ENCODE peak calls at places on chromosomes 6 and 20, in ten cellular contexts. One of them, this sample, is unnamed.
A peak's percentile ranks its signal among the peaks of the same experiment; 100 is the strongest.

GRCh38 chr20:56867128-56867527 is 238.0 kb downstream of the TFAP2C start:
- DNase-seq in GM10248: no peak
- DNase-seq in choroid plexus epithelial cell: no peak
- DNase-seq in GM23338: peak; percentile 32
- DNase-seq in lower lobe of right lung: no peak
- DNase-seq in neural crest cell: no peak
- DNase-seq in GM13976: no peak
- DNase-seq in brain microvascular endothelial cell: no peak
- DNase-seq in endothelial cell: no peak
- DNase-seq in SK-N-SH: no peak
- DNase-seq in this sample: no peak

GRCh38 chr20:54172532-54172855 is 1.3 kb downstream of the CYP24A1 start:
- DNase-seq in GM23338: no peak
- DNase-seq in GM13976: no peak
- DNase-seq in SK-N-SH: no peak
- DNase-seq in choroid plexus epithelial cell: no peak
- DNase-seq in endothelial cell: no peak
- DNase-seq in lower lobe of right lung: no peak
- DNase-seq in GM10248: no peak
- DNase-seq in brain microvascular endothelial cell: no peak
- DNase-seq in neural crest cell: no peak
- DNase-seq in this sample: no peak

GRCh38 chr6:83707829-83708545 is 914 bp downstream of the SNAP91 start:
- DNase-seq in endothelial cell: peak; percentile 9
- DNase-seq in brain microvascular endothelial cell: no peak
- DNase-seq in SK-N-SH: peak; percentile 79
- DNase-seq in lower lobe of right lung: no peak
- DNase-seq in GM23338: peak; percentile 65
- DNase-seq in choroid plexus epithelial cell: peak; percentile 6
- DNase-seq in GM13976: peak; percentile 21
- DNase-seq in GM10248: peak; percentile 13
- DNase-seq in neural crest cell: peak; percentile 7
- DNase-seq in this sample: no peak

GRCh38 chr6:132136976-132137375 is 185.8 kb upstream of the CCN2 start:
- DNase-seq in GM23338: no peak
- DNase-seq in endothelial cell: no peak
- DNase-seq in SK-N-SH: no peak
- DNase-seq in GM10248: no peak
- DNase-seq in lower lobe of right lung: no peak
- DNase-seq in neural crest cell: no peak
- DNase-seq in brain microvascular endothelial cell: no peak
- DNase-seq in choroid plexus epithelial cell: peak; percentile 34
- DNase-seq in GM13976: no peak
- DNase-seq in this sample: no peak

GRCh38 chr6:113018351-113019151 is 671.4 kb downstream of the RFPL4B start:
- DNase-seq in lower lobe of right lung: no peak
- DNase-seq in brain microvascular endothelial cell: peak; percentile 79
- DNase-seq in GM10248: no peak
- DNase-seq in GM23338: no peak
- DNase-seq in SK-N-SH: no peak
- DNase-seq in choroid plexus epithelial cell: peak; percentile 97
- DNase-seq in GM13976: no peak
- DNase-seq in neural crest cell: no peak
- DNase-seq in endothelial cell: no peak
- DNase-seq in this sample: no peak

GRCh38 chr6:11779308-11780096 is 899 bp upstream of the ADTRP start:
- DNase-seq in GM23338: no peak
- DNase-seq in SK-N-SH: no peak
- DNase-seq in lower lobe of right lung: peak; percentile 67
- DNase-seq in endothelial cell: no peak
- DNase-seq in choroid plexus epithelial cell: no peak
- DNase-seq in neural crest cell: no peak
- DNase-seq in GM13976: no peak
- DNase-seq in GM10248: no peak
- DNase-seq in brain microvascular endothelial cell: no peak
- DNase-seq in this sample: no peak

GRCh38 chr6:5968817-5969726 is 37.7 kb downstream of the NRN1 start:
- DNase-seq in SK-N-SH: no peak
- DNase-seq in endothelial cell: no peak
- DNase-seq in GM13976: no peak
- DNase-seq in GM23338: peak; percentile 21
- DNase-seq in brain microvascular endothelial cell: peak; percentile 20
- DNase-seq in choroid plexus epithelial cell: no peak
- DNase-seq in GM10248: no peak
- DNase-seq in lower lobe of right lung: peak; percentile 60
- DNase-seq in neural crest cell: no peak
- DNase-seq in this sample: no peak

GRCh38 chr6:2625581-2625980 is 125.1 kb downstream of the MYLK4 start:
- DNase-seq in lower lobe of right lung: no peak
- DNase-seq in GM23338: no peak
- DNase-seq in GM10248: no peak
- DNase-seq in choroid plexus epithelial cell: no peak
- DNase-seq in SK-N-SH: no peak
- DNase-seq in brain microvascular endothelial cell: no peak
- DNase-seq in GM13976: no peak
- DNase-seq in endothelial cell: no peak
- DNase-seq in neural crest cell: no peak
- DNase-seq in this sample: no peak

GRCh38 chr6:135505222-135505621 is 7.7 kb upstream of the AHI1 start:
- DNase-seq in GM10248: no peak
- DNase-seq in GM23338: no peak
- DNase-seq in choroid plexus epithelial cell: no peak
- DNase-seq in brain microvascular endothelial cell: no peak
- DNase-seq in GM13976: no peak
- DNase-seq in SK-N-SH: no peak
- DNase-seq in endothelial cell: no peak
- DNase-seq in neural crest cell: no peak
- DNase-seq in lower lobe of right lung: no peak
- DNase-seq in this sample: no peak

GRCh38 chr6:135503703-135504475 is 6.3 kb upstream of the AHI1 start:
- DNase-seq in endothelial cell: no peak
- DNase-seq in brain microvascular endothelial cell: no peak
- DNase-seq in lower lobe of right lung: no peak
- DNase-seq in GM13976: no peak
- DNase-seq in GM23338: peak; percentile 11
- DNase-seq in neural crest cell: no peak
- DNase-seq in choroid plexus epithelial cell: no peak
- DNase-seq in SK-N-SH: peak; percentile 4
- DNase-seq in GM10248: no peak
- DNase-seq in this sample: no peak

GRCh38 chr6:135505648-135506047 is 8.1 kb upstream of the AHI1 start:
- DNase-seq in lower lobe of right lung: no peak
- DNase-seq in GM13976: no peak
- DNase-seq in GM23338: peak; percentile 51
- DNase-seq in endothelial cell: no peak
- DNase-seq in brain microvascular endothelial cell: no peak
- DNase-seq in SK-N-SH: no peak
- DNase-seq in GM10248: no peak
- DNase-seq in choroid plexus epithelial cell: no peak
- DNase-seq in neural crest cell: no peak
- DNase-seq in this sample: no peak

GRCh38 chr6:135504734-135505133 is 7.2 kb upstream of the AHI1 start:
- DNase-seq in SK-N-SH: no peak
- DNase-seq in choroid plexus epithelial cell: no peak
- DNase-seq in GM13976: no peak
- DNase-seq in lower lobe of right lung: no peak
- DNase-seq in GM23338: no peak
- DNase-seq in neural crest cell: no peak
- DNase-seq in GM10248: no peak
- DNase-seq in brain microvascular endothelial cell: no peak
- DNase-seq in endothelial cell: no peak
- DNase-seq in this sample: no peak

GRCh38 chr6:135506270-135506997 is 8.9 kb upstream of the AHI1 start:
- DNase-seq in choroid plexus epithelial cell: peak; percentile 86
- DNase-seq in neural crest cell: no peak
- DNase-seq in SK-N-SH: peak; percentile 25
- DNase-seq in lower lobe of right lung: no peak
- DNase-seq in endothelial cell: no peak
- DNase-seq in GM10248: peak; percentile 19
- DNase-seq in GM23338: peak; percentile 57
- DNase-seq in GM13976: peak; percentile 27
- DNase-seq in brain microvascular endothelial cell: peak; percentile 38
- DNase-seq in this sample: no peak
- TF ChIP-seq CTCF in choroid plexus epithelial cell: peak; percentile 68
- TF ChIP-seq CTCF in neural crest cell: peak; percentile 69
- TF ChIP-seq CTCF in SK-N-SH: peak; percentile 70
- TF ChIP-seq CTCF in lower lobe of right lung: peak; percentile 59
- TF ChIP-seq CTCF in endothelial cell: peak; percentile 34
- TF ChIP-seq CTCF in GM10248: peak; percentile 54
- TF ChIP-seq CTCF in GM23338: peak; percentile 66
- TF ChIP-seq CTCF in GM13976: peak; percentile 65
- TF ChIP-seq CTCF in brain microvascular endothelial cell: peak; percentile 48
- TF ChIP-seq CTCF in this sample: peak; percentile 56

GRCh38 chr6:149559389-149559788 is 6.8 kb upstream of the GINM1 start:
- DNase-seq in endothelial cell: no peak
- DNase-seq in choroid plexus epithelial cell: no peak
- DNase-seq in lower lobe of right lung: no peak
- DNase-seq in GM10248: no peak
- DNase-seq in brain microvascular endothelial cell: no peak
- DNase-seq in SK-N-SH: no peak
- DNase-seq in neural crest cell: no peak
- DNase-seq in GM23338: no peak
- DNase-seq in GM13976: no peak
- DNase-seq in this sample: no peak

GRCh38 chr6:149563928-149564325 is 2.2 kb upstream of the GINM1 start:
- DNase-seq in GM13976: no peak
- DNase-seq in endothelial cell: no peak
- DNase-seq in lower lobe of right lung: no peak
- DNase-seq in SK-N-SH: no peak
- DNase-seq in GM10248: no peak
- DNase-seq in GM23338: no peak
- DNase-seq in neural crest cell: no peak
- DNase-seq in choroid plexus epithelial cell: no peak
- DNase-seq in brain microvascular endothelial cell: no peak
- DNase-seq in this sample: no peak

GRCh38 chr6:149558029-149558428 is 8.1 kb upstream of the GINM1 start:
- DNase-seq in GM13976: no peak
- DNase-seq in SK-N-SH: no peak
- DNase-seq in neural crest cell: no peak
- DNase-seq in endothelial cell: no peak
- DNase-seq in lower lobe of right lung: no peak
- DNase-seq in choroid plexus epithelial cell: no peak
- DNase-seq in brain microvascular endothelial cell: no peak
- DNase-seq in GM23338: no peak
- DNase-seq in GM10248: no peak
- DNase-seq in this sample: no peak

GRCh38 chr6:149563203-149563927 is 2.8 kb upstream of the GINM1 start:
- DNase-seq in choroid plexus epithelial cell: peak; percentile 68
- DNase-seq in GM23338: no peak
- DNase-seq in GM10248: no peak
- DNase-seq in neural crest cell: no peak
- DNase-seq in GM13976: no peak
- DNase-seq in lower lobe of right lung: no peak
- DNase-seq in brain microvascular endothelial cell: peak; percentile 58
- DNase-seq in SK-N-SH: no peak
- DNase-seq in endothelial cell: no peak
- DNase-seq in this sample: no peak

DNA sequence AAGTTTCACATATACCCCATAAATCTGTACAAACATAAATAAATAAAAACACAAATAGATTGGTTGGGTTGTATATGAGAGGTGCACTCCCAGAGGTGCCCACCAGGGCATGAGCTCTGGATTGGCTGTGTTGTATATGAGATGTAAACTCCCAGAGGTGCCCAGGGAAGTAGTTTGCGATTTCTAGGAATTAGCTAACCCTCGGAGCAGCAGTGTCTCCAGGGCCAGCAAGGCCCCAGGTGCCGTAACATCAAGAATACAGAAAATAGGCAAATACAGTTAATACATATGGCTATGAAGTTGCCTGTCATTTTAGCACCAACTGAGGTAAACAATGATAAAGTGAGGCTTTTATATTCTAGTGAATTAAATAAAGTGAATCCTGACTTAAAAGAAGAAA is 5.4 kb upstream of the GINM1 start:
- DNase-seq in choroid plexus epithelial cell: peak; percentile 27
- DNase-seq in endothelial cell: peak; percentile 36
- DNase-seq in lower lobe of right lung: no peak
- DNase-seq in brain microvascular endothelial cell: peak; percentile 12
- DNase-seq in GM10248: no peak
- DNase-seq in GM23338: peak; percentile 67
- DNase-seq in SK-N-SH: peak; percentile 53
- DNase-seq in GM13976: no peak
- DNase-seq in neural crest cell: no peak
- DNase-seq in this sample: no peak
- TF ChIP-seq CTCF in choroid plexus epithelial cell: peak; percentile 65
- TF ChIP-seq CTCF in endothelial cell: peak; percentile 71
- TF ChIP-seq CTCF in lower lobe of right lung: peak; percentile 31
- TF ChIP-seq CTCF in brain microvascular endothelial cell: peak; percentile 78
- TF ChIP-seq CTCF in GM10248: peak; percentile 12
- TF ChIP-seq CTCF in GM23338: peak; percentile 63
- TF ChIP-seq CTCF in SK-N-SH: peak; percentile 58
- TF ChIP-seq CTCF in GM13976: no peak
- TF ChIP-seq CTCF in neural crest cell: peak; percentile 65
- TF ChIP-seq CTCF in this sample: peak; percentile 63

GRCh38 chr6:12842126-12842525 is 125.6 kb downstream of the PHACTR1 start:
- DNase-seq in choroid plexus epithelial cell: no peak
- DNase-seq in endothelial cell: no peak
- DNase-seq in GM10248: no peak
- DNase-seq in neural crest cell: no peak
- DNase-seq in SK-N-SH: no peak
- DNase-seq in lower lobe of right lung: no peak
- DNase-seq in GM13976: no peak
- DNase-seq in brain microvascular endothelial cell: no peak
- DNase-seq in GM23338: no peak
- DNase-seq in this sample: no peak

GRCh38 chr6:12842658-12843057 is 126.1 kb downstream of the PHACTR1 start:
- DNase-seq in neural crest cell: no peak
- DNase-seq in GM13976: no peak
- DNase-seq in choroid plexus epithelial cell: no peak
- DNase-seq in endothelial cell: no peak
- DNase-seq in brain microvascular endothelial cell: no peak
- DNase-seq in GM23338: no peak
- DNase-seq in GM10248: no peak
- DNase-seq in lower lobe of right lung: no peak
- DNase-seq in SK-N-SH: no peak
- DNase-seq in this sample: no peak

GRCh38 chr6:12841619-12842018 is 125.1 kb downstream of the PHACTR1 start:
- DNase-seq in endothelial cell: no peak
- DNase-seq in lower lobe of right lung: no peak
- DNase-seq in GM23338: no peak
- DNase-seq in brain microvascular endothelial cell: no peak
- DNase-seq in GM10248: no peak
- DNase-seq in choroid plexus epithelial cell: no peak
- DNase-seq in SK-N-SH: no peak
- DNase-seq in GM13976: no peak
- DNase-seq in neural crest cell: no peak
- DNase-seq in this sample: no peak

GRCh38 chr6:12845224-12846004 is 128.8 kb downstream of the PHACTR1 start:
- DNase-seq in choroid plexus epithelial cell: no peak
- DNase-seq in GM10248: no peak
- DNase-seq in neural crest cell: no peak
- DNase-seq in endothelial cell: no peak
- DNase-seq in SK-N-SH: peak; percentile 37
- DNase-seq in GM13976: no peak
- DNase-seq in brain microvascular endothelial cell: no peak
- DNase-seq in GM23338: peak; percentile 30
- DNase-seq in lower lobe of right lung: no peak
- DNase-seq in this sample: no peak

DNA sequence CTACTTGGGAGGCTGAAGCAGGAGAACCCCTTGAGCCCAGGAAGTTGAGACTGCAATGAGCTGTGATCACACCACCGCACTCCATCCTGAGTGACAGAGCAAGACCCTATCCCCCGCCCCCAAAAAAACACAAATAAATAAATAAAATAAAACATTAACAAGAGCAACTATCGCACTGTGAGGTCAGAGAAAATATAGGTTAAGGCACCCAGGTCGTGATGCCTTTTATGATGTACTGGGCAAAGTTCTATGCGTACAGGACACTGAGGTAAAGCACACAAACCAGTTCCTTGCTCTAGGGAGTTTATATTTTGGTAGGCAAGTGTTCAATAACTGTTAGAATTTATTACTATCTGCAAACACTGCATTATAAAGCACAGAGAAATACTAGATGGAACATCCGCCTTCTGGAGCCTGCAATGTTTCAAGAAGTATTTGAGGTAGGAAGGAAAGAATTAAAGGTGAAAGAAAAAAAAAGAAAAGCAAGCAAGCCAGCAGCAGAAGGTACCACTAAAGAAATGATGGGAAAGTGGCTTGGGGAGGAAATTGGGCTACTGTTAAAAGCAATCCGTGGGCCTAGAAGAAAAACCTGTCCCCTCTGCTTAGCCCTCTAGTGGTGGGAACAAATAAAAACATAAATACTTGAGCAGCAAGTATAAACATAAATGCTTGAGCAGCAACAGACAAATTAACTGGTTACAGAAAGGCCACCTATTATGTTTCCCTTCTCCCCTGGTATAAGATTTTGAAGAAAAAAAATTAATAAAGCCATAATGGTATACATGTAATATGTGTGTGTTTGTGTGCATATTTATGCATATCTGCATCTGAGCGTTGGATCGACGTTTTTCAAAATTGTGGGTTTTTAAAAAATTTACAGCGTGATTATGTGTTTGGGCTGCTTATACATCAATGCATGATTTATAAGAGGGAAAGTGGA is 128.0 kb downstream of the PHACTR1 start:
- DNase-seq in GM10248: peak; percentile 32
- DNase-seq in brain microvascular endothelial cell: peak; percentile 3
- DNase-seq in GM23338: peak; percentile 75
- DNase-seq in lower lobe of right lung: no peak
- DNase-seq in SK-N-SH: peak; percentile 37
- DNase-seq in choroid plexus epithelial cell: peak; percentile 50
- DNase-seq in neural crest cell: no peak
- DNase-seq in endothelial cell: no peak
- DNase-seq in GM13976: peak; percentile 29
- DNase-seq in this sample: no peak
- TF ChIP-seq CTCF in GM10248: peak; percentile 54
- TF ChIP-seq CTCF in brain microvascular endothelial cell: peak; percentile 68
- TF ChIP-seq CTCF in GM23338: peak; percentile 89
- TF ChIP-seq CTCF in lower lobe of right lung: peak; percentile 46
- TF ChIP-seq CTCF in SK-N-SH: peak; percentile 73
- TF ChIP-seq CTCF in choroid plexus epithelial cell: peak; percentile 71
- TF ChIP-seq CTCF in neural crest cell: peak; percentile 78
- TF ChIP-seq CTCF in endothelial cell: peak; percentile 87
- TF ChIP-seq CTCF in GM13976: peak; percentile 20
- TF ChIP-seq CTCF in this sample: peak; percentile 69

GRCh38 chr20:3670511-3670910 is 7.3 kb upstream of the GFRA4 start:
- DNase-seq in lower lobe of right lung: no peak
- DNase-seq in SK-N-SH: peak; percentile 57
- DNase-seq in GM13976: no peak
- DNase-seq in brain microvascular endothelial cell: no peak
- DNase-seq in GM23338: peak; percentile 44
- DNase-seq in choroid plexus epithelial cell: no peak
- DNase-seq in GM10248: no peak
- DNase-seq in neural crest cell: no peak
- DNase-seq in endothelial cell: no peak
- DNase-seq in this sample: no peak
- TF ChIP-seq CTCF in lower lobe of right lung: no peak
- TF ChIP-seq CTCF in SK-N-SH: peak; percentile 49
- TF ChIP-seq CTCF in GM13976: no peak
- TF ChIP-seq CTCF in brain microvascular endothelial cell: peak; percentile 30
- TF ChIP-seq CTCF in GM23338: peak; percentile 40
- TF ChIP-seq CTCF in choroid plexus epithelial cell: peak; percentile 25
- TF ChIP-seq CTCF in GM10248: no peak
- TF ChIP-seq CTCF in neural crest cell: no peak
- TF ChIP-seq CTCF in endothelial cell: no peak
- TF ChIP-seq CTCF in this sample: no peak

This sample was measured in GM12864.